ENCODE peak calls at places on chromosomes 3 and 15, in six cellular contexts. One of them, this sample, is unnamed.

GRCh38 chr3:8742921-8743605 is 9.5 kb downstream of the CAV3 start:
- DNase-seq in brain microvascular endothelial cell: no peak
- DNase-seq in right lobe of liver: no peak
- DNase-seq in body of pancreas: no peak
- DNase-seq in pancreas: no peak
- DNase-seq in PC-3: peak; percentile 39
- DNase-seq in this sample: no peak

GRCh38 chr3:184656991-184657669 is 54.7 kb downstream of the MAGEF1 start:
- DNase-seq in PC-3: peak; percentile 20
- DNase-seq in pancreas: no peak
- DNase-seq in brain microvascular endothelial cell: peak; percentile 86
- DNase-seq in body of pancreas: no peak
- DNase-seq in right lobe of liver: no peak
- DNase-seq in this sample: no peak

GRCh38 chr15:31228980-31229826 is 97.4 kb upstream of the KLF13 start:
- DNase-seq in right lobe of liver: peak; percentile 75
- DNase-seq in body of pancreas: peak; percentile 52
- DNase-seq in pancreas: peak; percentile 37
- DNase-seq in PC-3: no peak
- DNase-seq in brain microvascular endothelial cell: no peak
- DNase-seq in this sample: no peak

GRCh38 chr15:31378363-31378903 is 51.8 kb downstream of the KLF13 start:
- DNase-seq in right lobe of liver: no peak
- DNase-seq in body of pancreas: no peak
- DNase-seq in brain microvascular endothelial cell: no peak
- DNase-seq in PC-3: no peak
- DNase-seq in pancreas: peak; percentile 12
- DNase-seq in this sample: no peak

GRCh38 chr3:8420613-8421012 is 81.0 kb upstream of the LMCD1 start:
- DNase-seq in PC-3: no peak
- DNase-seq in body of pancreas: no peak
- DNase-seq in brain microvascular endothelial cell: no peak
- DNase-seq in pancreas: no peak
- DNase-seq in right lobe of liver: no peak
- DNase-seq in this sample: no peak

GRCh38 chr15:56678562-56678961 is 54.7 kb downstream of the ZNF280D start:
- DNase-seq in right lobe of liver: no peak
- DNase-seq in PC-3: no peak
- DNase-seq in brain microvascular endothelial cell: no peak
- DNase-seq in body of pancreas: no peak
- DNase-seq in pancreas: no peak
- DNase-seq in this sample: no peak

GRCh38 chr3:135736740-135737139 is 228.8 kb upstream of the PPP2R3A start:
- DNase-seq in PC-3: peak; percentile 37
- DNase-seq in body of pancreas: no peak
- DNase-seq in right lobe of liver: no peak
- DNase-seq in brain microvascular endothelial cell: peak; percentile 1
- DNase-seq in pancreas: no peak
- DNase-seq in this sample: no peak

GRCh38 chr3:194893121-194893979 is 207.7 kb downstream of the FAM43A start:
- DNase-seq in pancreas: no peak
- DNase-seq in PC-3: no peak
- DNase-seq in body of pancreas: no peak
- DNase-seq in right lobe of liver: no peak
- DNase-seq in brain microvascular endothelial cell: no peak
- DNase-seq in this sample: no peak

DNA sequence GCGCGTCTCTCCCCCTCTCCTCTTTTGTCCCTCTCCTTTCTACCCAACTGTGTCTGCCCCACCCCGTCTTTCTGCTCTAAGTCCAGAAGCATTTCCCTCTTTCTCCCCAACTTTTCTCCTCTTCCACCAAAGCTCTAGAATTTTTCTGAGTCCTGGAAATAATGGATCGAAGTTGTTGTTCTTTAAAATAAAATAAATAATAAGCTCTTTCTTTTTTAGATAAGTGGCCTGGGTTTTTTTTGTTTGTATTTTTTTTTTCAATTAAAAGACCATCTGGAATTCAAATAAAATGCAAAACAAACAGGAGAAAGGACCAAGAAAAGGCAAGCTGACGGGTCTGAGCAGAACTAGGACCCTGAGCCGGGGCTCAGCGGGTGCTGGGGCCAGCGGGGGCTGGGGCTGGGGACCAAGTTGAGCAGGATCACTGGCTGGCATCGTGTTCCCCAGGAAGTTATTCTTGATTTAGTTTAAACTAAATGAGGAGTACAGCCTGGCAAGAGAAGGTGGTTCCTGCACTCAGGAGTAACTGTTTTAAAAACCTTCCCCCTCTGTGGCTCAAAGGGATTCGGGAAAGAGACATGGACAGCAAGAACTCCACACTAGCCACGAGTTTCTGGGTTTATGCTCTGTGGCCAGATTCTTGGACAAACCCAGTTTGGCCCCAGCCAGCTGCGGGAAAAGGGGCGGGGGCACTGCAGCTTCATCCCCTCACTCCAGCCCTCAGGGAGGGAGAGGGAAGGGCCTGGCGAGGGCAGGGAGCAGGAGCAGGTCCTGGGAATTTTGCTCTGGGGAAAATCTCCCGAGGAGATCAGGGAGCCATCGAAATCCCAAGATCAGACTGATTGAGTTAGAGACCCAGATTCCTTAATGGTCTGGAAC is 8.4 kb downstream of the GATA2 start:
- DNase-seq in body of pancreas: no peak
- DNase-seq in brain microvascular endothelial cell: no peak
- DNase-seq in PC-3: no peak
- DNase-seq in pancreas: no peak
- DNase-seq in right lobe of liver: no peak
- DNase-seq in this sample: no peak
- H3K4me3 ChIP-seq in body of pancreas: no peak overlapping the region
- H3K4me3 ChIP-seq in brain microvascular endothelial cell: no peak overlapping the region
- H3K4me3 ChIP-seq in PC-3: peak overlapping the region; percentile 93
- H3K4me3 ChIP-seq in pancreas: no peak overlapping the region
- H3K4me3 ChIP-seq in right lobe of liver: no peak overlapping the region
- H3K4me3 ChIP-seq in this sample: peak overlapping the region; percentile 75

DNA sequence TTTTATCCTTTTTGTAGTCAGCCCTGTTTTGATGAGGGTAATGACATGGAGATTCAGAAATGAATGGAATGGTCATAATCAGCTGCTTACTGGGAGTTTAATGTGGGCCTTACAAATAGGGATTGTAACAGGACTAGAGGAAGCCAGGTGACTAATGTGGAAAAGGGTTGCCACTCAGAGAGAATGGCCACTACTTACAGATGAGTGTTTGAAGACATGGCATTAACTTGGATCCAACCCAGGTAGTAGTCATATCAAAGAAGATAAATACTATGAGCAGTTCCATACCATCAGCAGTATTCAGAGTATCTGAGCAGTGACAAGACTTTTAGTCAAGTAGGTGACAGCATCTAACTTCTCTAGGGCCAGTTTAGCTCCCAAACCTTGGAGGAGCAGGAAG is 148.5 kb downstream of the MBNL1 start:
- DNase-seq in pancreas: no peak
- DNase-seq in PC-3: peak; percentile 71
- DNase-seq in right lobe of liver: no peak
- DNase-seq in brain microvascular endothelial cell: no peak
- DNase-seq in body of pancreas: no peak
- DNase-seq in this sample: no peak
- H3K27ac ChIP-seq in pancreas: no peak overlapping the region
- H3K27ac ChIP-seq in PC-3: no peak overlapping the region
- H3K27ac ChIP-seq in right lobe of liver: no peak overlapping the region
- H3K27ac ChIP-seq in brain microvascular endothelial cell: no peak overlapping the region
- H3K27ac ChIP-seq in body of pancreas: no peak overlapping the region
- H3K27ac ChIP-seq in this sample: peak overlapping the region; percentile 20

DNA sequence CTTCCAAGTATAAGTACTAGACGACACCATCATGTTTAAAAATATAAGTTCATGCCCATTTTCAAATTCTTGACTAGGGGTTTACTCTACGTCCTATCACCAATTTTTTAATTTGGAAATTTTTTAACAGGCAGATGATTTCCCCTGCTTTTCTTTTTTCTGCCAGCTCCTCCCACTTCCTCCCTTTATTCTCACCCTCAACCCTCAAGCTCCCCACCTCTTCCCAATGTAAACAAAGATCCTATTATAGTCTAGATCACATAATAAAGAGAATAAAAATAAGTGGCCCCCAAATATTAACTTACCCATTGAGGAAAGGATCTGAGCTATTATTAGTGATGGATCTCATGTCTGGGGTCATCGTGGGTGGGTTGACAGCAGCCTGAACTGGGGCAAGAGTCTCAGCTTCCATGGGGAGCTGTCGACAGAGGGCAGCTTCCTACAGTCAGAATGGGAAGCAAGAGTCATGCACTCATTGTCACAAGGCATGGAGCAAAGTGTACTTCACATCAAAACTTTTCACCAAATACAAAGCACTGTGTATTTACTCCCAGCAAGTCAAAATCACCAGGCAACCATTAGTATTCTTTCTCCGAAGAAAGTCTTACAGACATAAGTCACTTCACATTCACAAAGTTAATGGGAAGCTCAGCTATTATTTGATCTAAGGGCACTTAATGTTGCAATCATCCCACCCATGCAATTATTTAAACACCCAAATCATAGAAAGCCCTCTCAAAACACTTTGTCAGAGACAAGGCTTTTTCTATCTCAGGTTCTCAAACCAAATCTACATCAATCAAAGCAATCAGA is 53.2 kb downstream of the TM4SF4 start:
- DNase-seq in pancreas: no peak
- DNase-seq in PC-3: no peak
- DNase-seq in brain microvascular endothelial cell: no peak
- DNase-seq in right lobe of liver: no peak
- DNase-seq in body of pancreas: no peak
- DNase-seq in this sample: peak; percentile 36
- TF ChIP-seq CTCF in pancreas: no peak
- TF ChIP-seq CTCF in PC-3: no peak
- TF ChIP-seq CTCF in brain microvascular endothelial cell: peak; percentile 62
- TF ChIP-seq CTCF in right lobe of liver: peak; percentile 21
- TF ChIP-seq CTCF in body of pancreas: no peak
- TF ChIP-seq CTCF in this sample: no peak

DNA sequence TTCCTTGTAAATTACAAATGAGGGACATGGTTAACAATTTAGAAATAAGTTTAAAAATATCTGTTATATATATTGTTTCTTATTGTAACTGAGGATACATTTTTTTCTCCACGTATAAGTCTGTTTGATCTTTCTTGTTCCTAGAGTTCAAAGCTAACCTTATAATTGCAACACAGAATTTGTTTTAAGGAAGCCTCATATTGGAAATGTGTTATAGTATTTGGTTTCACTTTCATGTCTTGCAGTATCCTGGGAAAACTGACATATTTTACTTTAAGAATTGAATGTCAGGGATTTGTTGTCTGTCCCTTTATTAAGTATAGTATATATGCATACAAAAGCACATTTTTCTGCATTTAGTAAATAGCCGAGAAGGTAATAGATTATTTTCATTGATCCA is 23.5 kb upstream of the NIT2 start:
- DNase-seq in right lobe of liver: no peak
- DNase-seq in body of pancreas: no peak
- DNase-seq in PC-3: no peak
- DNase-seq in brain microvascular endothelial cell: no peak
- DNase-seq in pancreas: no peak
- DNase-seq in this sample: no peak
- H3K4me3 ChIP-seq in right lobe of liver: no peak overlapping the region
- H3K4me3 ChIP-seq in body of pancreas: no peak overlapping the region
- H3K4me3 ChIP-seq in PC-3: peak overlapping the region; percentile 14
- H3K4me3 ChIP-seq in brain microvascular endothelial cell: no peak overlapping the region
- H3K4me3 ChIP-seq in pancreas: no peak overlapping the region
- H3K4me3 ChIP-seq in this sample: no peak overlapping the region

GRCh38 chr3:14793126-14793857 is 25.5 kb upstream of the FGD5 start:
- DNase-seq in pancreas: no peak
- DNase-seq in body of pancreas: peak; percentile 9
- DNase-seq in right lobe of liver: no peak
- DNase-seq in brain microvascular endothelial cell: no peak
- DNase-seq in PC-3: no peak
- DNase-seq in this sample: peak; percentile 51
- H3K27ac ChIP-seq in pancreas: no peak overlapping the region
- H3K27ac ChIP-seq in body of pancreas: no peak overlapping the region
- H3K27ac ChIP-seq in right lobe of liver: no peak overlapping the region
- H3K27ac ChIP-seq in brain microvascular endothelial cell: no peak overlapping the region
- H3K27ac ChIP-seq in PC-3: no peak overlapping the region
- H3K27ac ChIP-seq in this sample: no peak overlapping the region

GRCh38 chr3:33064929-33065328 is 32.0 kb downstream of the GLB1 start:
- DNase-seq in body of pancreas: no peak
- DNase-seq in brain microvascular endothelial cell: no peak
- DNase-seq in pancreas: no peak
- DNase-seq in right lobe of liver: no peak
- DNase-seq in PC-3: peak; percentile 12
- DNase-seq in this sample: no peak
- TF ChIP-seq CTCF in body of pancreas: no peak
- TF ChIP-seq CTCF in brain microvascular endothelial cell: no peak
- TF ChIP-seq CTCF in pancreas: no peak
- TF ChIP-seq CTCF in right lobe of liver: peak; percentile 9
- TF ChIP-seq CTCF in PC-3: peak; percentile 48
- TF ChIP-seq CTCF in this sample: no peak

GRCh38 chr15:96117275-96117674 is 213.2 kb upstream of the NR2F2 start:
- DNase-seq in brain microvascular endothelial cell: no peak
- DNase-seq in pancreas: no peak
- DNase-seq in right lobe of liver: no peak
- DNase-seq in body of pancreas: no peak
- DNase-seq in PC-3: no peak
- DNase-seq in this sample: no peak
- H3K4me3 ChIP-seq in brain microvascular endothelial cell: no peak overlapping the region
- H3K4me3 ChIP-seq in pancreas: no peak overlapping the region
- H3K4me3 ChIP-seq in right lobe of liver: no peak overlapping the region
- H3K4me3 ChIP-seq in body of pancreas: no peak overlapping the region
- H3K4me3 ChIP-seq in PC-3: no peak overlapping the region
- H3K4me3 ChIP-seq in this sample: no peak overlapping the region

GRCh38 chr15:40192942-40193341 is 32.1 kb downstream of the BUB1B start:
- DNase-seq in body of pancreas: no peak
- DNase-seq in PC-3: no peak
- DNase-seq in right lobe of liver: no peak
- DNase-seq in pancreas: no peak
- DNase-seq in brain microvascular endothelial cell: peak; percentile 11
- DNase-seq in this sample: no peak

GRCh38 chr15:40198364-40199085 is 37.7 kb downstream of the BUB1B start:
- DNase-seq in right lobe of liver: no peak
- DNase-seq in brain microvascular endothelial cell: no peak
- DNase-seq in PC-3: no peak
- DNase-seq in body of pancreas: no peak
- DNase-seq in pancreas: no peak
- DNase-seq in this sample: no peak

DNA sequence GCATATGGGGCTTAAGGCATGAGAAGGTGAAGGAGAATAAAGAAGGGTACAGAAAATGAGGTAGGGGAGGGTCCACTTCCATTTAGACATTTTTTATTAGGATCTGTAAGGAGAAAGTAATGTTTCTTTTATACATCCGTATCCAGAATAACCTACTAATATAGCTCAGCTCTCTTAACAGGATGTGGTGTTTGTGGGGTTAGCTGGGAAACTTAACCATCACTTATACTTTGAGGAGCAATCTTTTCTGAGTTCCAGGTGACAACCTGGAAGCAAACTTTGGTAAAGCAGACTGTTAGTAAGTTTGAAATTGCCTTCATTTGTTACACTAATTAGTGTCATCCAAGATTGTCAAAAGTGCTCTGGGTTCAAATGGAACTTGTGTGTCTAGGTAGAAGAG is 36.6 kb downstream of the BUB1B start:
- DNase-seq in pancreas: no peak
- DNase-seq in body of pancreas: no peak
- DNase-seq in right lobe of liver: no peak
- DNase-seq in brain microvascular endothelial cell: no peak
- DNase-seq in PC-3: no peak
- DNase-seq in this sample: no peak
- H3K27ac ChIP-seq in pancreas: no peak overlapping the region
- H3K27ac ChIP-seq in body of pancreas: no peak overlapping the region
- H3K27ac ChIP-seq in right lobe of liver: no peak overlapping the region
- H3K27ac ChIP-seq in brain microvascular endothelial cell: no peak overlapping the region
- H3K27ac ChIP-seq in PC-3: no peak overlapping the region
- H3K27ac ChIP-seq in this sample: no peak overlapping the region

GRCh38 chr3:150303776-150304175 is 104.3 kb upstream of the TSC22D2 start:
- DNase-seq in body of pancreas: peak; percentile 22
- DNase-seq in pancreas: no peak
- DNase-seq in brain microvascular endothelial cell: no peak
- DNase-seq in PC-3: peak; percentile 44
- DNase-seq in right lobe of liver: no peak
- DNase-seq in this sample: no peak
- TF ChIP-seq CTCF in body of pancreas: peak; percentile 19
- TF ChIP-seq CTCF in pancreas: no peak
- TF ChIP-seq CTCF in brain microvascular endothelial cell: peak; percentile 62
- TF ChIP-seq CTCF in PC-3: peak; percentile 70
- TF ChIP-seq CTCF in right lobe of liver: peak; percentile 39
- TF ChIP-seq CTCF in this sample: peak; percentile 33